ENCODE peak calls at places on chromosomes 13 and 19, in nine cellular contexts. Q is activated naive CD4-positive, alpha-beta T cell treated with anti-CD3 and anti-CD28 coated beads, Interleukin-2, amount 50 U/mL, for 16 hours; Y is neural crest cell; U is amniotic stem cell; F is HTR-8/SVneo; X is ELR; G is fibroblast of lung; W is thoracic aorta; Z is stimulated activated CD8-positive, alpha-beta memory T cell treated with anti-CD3 and anti-CD28 coated beads, Interleukin-15, amount 100 ng/mL, for 4 hours. B is an unnamed sample.

GRCh38 chr19:44889830-44890365 is 1.2 kb upstream of the TOMM40 start:
- DNase-seq in G (no peak), Y (no peak), X (no peak), U (no peak), W (no peak), Q (no peak), F (no peak), Z (no peak), B (no peak)

GRCh38 chr19:18223860-18224524 is 2.2 kb downstream of the PDE4C start:
- DNase-seq in W (no peak), Y (peak; percentile 64), F (peak; percentile 70), Q (peak; percentile 22), X (no peak), Z (no peak), U (no peak), G (no peak), B (peak; percentile 30)

GRCh38 chr13:106063591-106064308 is 471.7 kb downstream of the EFNB2 start:
- DNase-seq in Y (no peak), F (peak; percentile 18), W (no peak), X (peak; percentile 89), G (peak; percentile 93), Z (no peak), Q (no peak), U (no peak), B (peak; percentile 86)

GRCh38 chr13:44810067-44810840 is 179.0 kb downstream of the NUFIP1 start:
- DNase-seq in F (no peak), X (no peak), G (peak; percentile 83), Z (no peak), Y (no peak), W (no peak), Q (no peak), U (no peak), B (no peak)

GRCh38 chr19:56084835-56085536 is 36.1 kb downstream of the ZNF787 start:
- DNase-seq in X (no peak), F (no peak), Z (no peak), Y (no peak), U (no peak), Q (no peak), G (no peak), W (no peak), B (no peak)

GRCh38 chr19:10952809-10953208 is 8.0 kb upstream of the SMARCA4 start:
- DNase-seq in W (no peak), G (no peak), X (no peak), Q (no peak), Z (no peak), Y (no peak), F (no peak), U (no peak), B (no peak)

GRCh38 chr13:48264052-48264451 is 31.0 kb downstream of the ITM2B start:
- DNase-seq in Z (no peak), G (no peak), F (no peak), Q (no peak), U (no peak), W (no peak), Y (no peak), X (no peak), B (no peak)

GRCh38 chr13:51674276-51674675 is 90.0 kb downstream of the WDFY2 start:
- DNase-seq in Y (no peak), Q (no peak), Z (no peak), F (no peak), U (no peak), X (no peak), G (no peak), W (no peak), B (no peak)

B was measured in M059J.